ENCODE peak calls at places on chromosomes 6 and 20, in nine cellular contexts. One of them, this sample, is unnamed.

GRCh38 chr6:36123270-36124139 is 6.8 kb upstream of the MAPK13 start:
- DNase-seq in ovary: peak
- DNase-seq in heart left ventricle: peak
- DNase-seq in AG04449: no peak
- DNase-seq in HCT116: peak
- DNase-seq in left ventricle myocardium inferior: peak
- DNase-seq in IMR-90: peak
- DNase-seq in CD8-positive, alpha-beta T cell: peak
- DNase-seq in uterus: peak
- DNase-seq in this sample: no peak

GRCh38 chr20:62805365-62805710 is 703 bp downstream of the OGFR start:
- DNase-seq in ovary: no peak
- DNase-seq in heart left ventricle: no peak
- DNase-seq in AG04449: no peak
- DNase-seq in HCT116: no peak
- DNase-seq in left ventricle myocardium inferior: no peak
- DNase-seq in IMR-90: no peak
- DNase-seq in CD8-positive, alpha-beta T cell: no peak
- DNase-seq in uterus: no peak
- DNase-seq in this sample: no peak

GRCh38 chr6:33692078-33692759 is 19.3 kb downstream of the UQCC2 start:
- DNase-seq in ovary: no peak
- DNase-seq in heart left ventricle: peak
- DNase-seq in AG04449: no peak
- DNase-seq in HCT116: no peak
- DNase-seq in left ventricle myocardium inferior: peak
- DNase-seq in IMR-90: no peak
- DNase-seq in CD8-positive, alpha-beta T cell: no peak
- DNase-seq in uterus: no peak
- DNase-seq in this sample: no peak

GRCh38 chr6:34852406-34853085 is 35.3 kb downstream of the TAF11 start:
- DNase-seq in ovary: no peak
- DNase-seq in heart left ventricle: no peak
- DNase-seq in AG04449: no peak
- DNase-seq in HCT116: no peak
- DNase-seq in left ventricle myocardium inferior: no peak
- DNase-seq in IMR-90: no peak
- DNase-seq in CD8-positive, alpha-beta T cell: no peak
- DNase-seq in uterus: no peak
- DNase-seq in this sample: no peak

GRCh38 chr6:84061613-84062398 is 28.2 kb downstream of the MRAP2 start:
- DNase-seq in ovary: no peak
- DNase-seq in heart left ventricle: no peak
- DNase-seq in AG04449: no peak
- DNase-seq in HCT116: no peak
- DNase-seq in left ventricle myocardium inferior: no peak
- DNase-seq in IMR-90: no peak
- DNase-seq in CD8-positive, alpha-beta T cell: no peak
- DNase-seq in uterus: no peak
- DNase-seq in this sample: no peak

GRCh38 chr6:1099257-1099656 is 212.6 kb upstream of the FOXQ1 start:
- DNase-seq in ovary: no peak
- DNase-seq in heart left ventricle: no peak
- DNase-seq in AG04449: no peak
- DNase-seq in HCT116: no peak
- DNase-seq in left ventricle myocardium inferior: no peak
- DNase-seq in IMR-90: no peak
- DNase-seq in CD8-positive, alpha-beta T cell: no peak
- DNase-seq in uterus: no peak
- DNase-seq in this sample: no peak

GRCh38 chr6:45049188-45049843 is 278.8 kb upstream of the RUNX2 start:
- DNase-seq in ovary: no peak
- DNase-seq in heart left ventricle: no peak
- DNase-seq in AG04449: no peak
- DNase-seq in HCT116: no peak
- DNase-seq in left ventricle myocardium inferior: no peak
- DNase-seq in IMR-90: peak
- DNase-seq in CD8-positive, alpha-beta T cell: no peak
- DNase-seq in uterus: no peak
- DNase-seq in this sample: no peak

GRCh38 chr6:21752054-21752811 is 158.7 kb downstream of the SOX4 start:
- DNase-seq in ovary: no peak
- DNase-seq in heart left ventricle: no peak
- DNase-seq in AG04449: no peak
- DNase-seq in HCT116: no peak
- DNase-seq in left ventricle myocardium inferior: no peak
- DNase-seq in IMR-90: no peak
- DNase-seq in CD8-positive, alpha-beta T cell: no peak
- DNase-seq in uterus: no peak
- DNase-seq in this sample: no peak

GRCh38 chr20:35595901-35596300 is 19.7 kb upstream of the SPAG4 start:
- DNase-seq in ovary: no peak
- DNase-seq in heart left ventricle: no peak
- DNase-seq in AG04449: no peak
- DNase-seq in HCT116: no peak
- DNase-seq in left ventricle myocardium inferior: no peak
- DNase-seq in IMR-90: no peak
- DNase-seq in CD8-positive, alpha-beta T cell: no peak
- DNase-seq in uterus: no peak
- DNase-seq in this sample: no peak

GRCh38 chr6:125953502-125953875 is 3.1 kb upstream of the HINT3 start:
- DNase-seq in ovary: no peak
- DNase-seq in heart left ventricle: no peak
- DNase-seq in AG04449: no peak
- DNase-seq in HCT116: no peak
- DNase-seq in left ventricle myocardium inferior: no peak
- DNase-seq in IMR-90: no peak
- DNase-seq in CD8-positive, alpha-beta T cell: no peak
- DNase-seq in uterus: no peak
- DNase-seq in this sample: no peak

GRCh38 chr6:31701666-31702420 is 1.3 kb downstream of the ABHD16A start:
- DNase-seq in ovary: no peak
- DNase-seq in heart left ventricle: peak
- DNase-seq in AG04449: no peak
- DNase-seq in HCT116: no peak
- DNase-seq in left ventricle myocardium inferior: peak
- DNase-seq in IMR-90: peak
- DNase-seq in CD8-positive, alpha-beta T cell: no peak
- DNase-seq in uterus: no peak
- DNase-seq in this sample: no peak

GRCh38 chr6:116887884-116888283 is 10.8 kb downstream of the RFX6 start:
- DNase-seq in ovary: no peak
- DNase-seq in heart left ventricle: no peak
- DNase-seq in AG04449: no peak
- DNase-seq in HCT116: no peak
- DNase-seq in left ventricle myocardium inferior: no peak
- DNase-seq in IMR-90: no peak
- DNase-seq in CD8-positive, alpha-beta T cell: no peak
- DNase-seq in uterus: no peak
- DNase-seq in this sample: no peak

GRCh38 chr20:44448753-44449546 is 26.7 kb upstream of the TTPAL start:
- DNase-seq in ovary: no peak
- DNase-seq in heart left ventricle: no peak
- DNase-seq in AG04449: no peak
- DNase-seq in HCT116: peak
- DNase-seq in left ventricle myocardium inferior: no peak
- DNase-seq in IMR-90: no peak
- DNase-seq in CD8-positive, alpha-beta T cell: no peak
- DNase-seq in uterus: no peak
- DNase-seq in this sample: no peak

GRCh38 chr6:81962198-81962597 is 209.7 kb upstream of the TENT5A start:
- DNase-seq in ovary: no peak
- DNase-seq in heart left ventricle: no peak
- DNase-seq in AG04449: no peak
- DNase-seq in HCT116: no peak
- DNase-seq in left ventricle myocardium inferior: no peak
- DNase-seq in IMR-90: no peak
- DNase-seq in CD8-positive, alpha-beta T cell: no peak
- DNase-seq in uterus: no peak
- DNase-seq in this sample: no peak

GRCh38 chr20:42430059-42430458 is 759.6 kb downstream of the PTPRT start:
- DNase-seq in ovary: no peak
- DNase-seq in heart left ventricle: no peak
- DNase-seq in AG04449: no peak
- DNase-seq in HCT116: no peak
- DNase-seq in left ventricle myocardium inferior: peak
- DNase-seq in IMR-90: no peak
- DNase-seq in CD8-positive, alpha-beta T cell: no peak
- DNase-seq in uterus: no peak
- DNase-seq in this sample: no peak

DNA sequence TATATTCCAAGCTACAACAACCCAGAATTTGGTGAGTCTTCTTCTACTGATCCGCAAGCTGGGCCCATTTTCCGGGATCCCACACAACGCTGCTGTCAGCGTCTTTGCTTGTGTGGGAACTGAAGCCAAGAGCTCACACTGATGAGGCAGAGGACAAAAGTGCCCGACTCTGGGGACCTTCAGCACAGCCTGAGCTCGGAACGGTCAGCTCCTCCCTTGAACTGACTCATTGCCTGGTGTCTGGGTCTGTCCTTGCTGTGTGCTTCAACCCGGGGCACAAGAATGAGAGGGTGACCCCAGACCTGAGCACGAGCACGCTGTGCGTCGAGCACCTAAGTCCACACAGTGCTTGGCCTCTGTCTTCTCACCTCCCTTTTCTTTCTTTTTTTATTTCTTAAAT is 33.5 kb downstream of the DACT2 start:
- DNase-seq in ovary: no peak
- DNase-seq in heart left ventricle: no peak
- DNase-seq in AG04449: no peak
- DNase-seq in HCT116: no peak
- DNase-seq in left ventricle myocardium inferior: no peak
- DNase-seq in IMR-90: no peak
- DNase-seq in CD8-positive, alpha-beta T cell: no peak
- DNase-seq in uterus: no peak
- DNase-seq in this sample: no peak
- TF ChIP-seq CTCF in ovary: no peak
- TF ChIP-seq CTCF in heart left ventricle: no peak
- TF ChIP-seq CTCF in AG04449: no peak
- TF ChIP-seq CTCF in HCT116: no peak
- TF ChIP-seq CTCF in left ventricle myocardium inferior: no peak
- TF ChIP-seq CTCF in IMR-90: no peak
- TF ChIP-seq CTCF in CD8-positive, alpha-beta T cell: no peak
- TF ChIP-seq CTCF in uterus: no peak
- TF ChIP-seq CTCF in this sample: no peak

DNA sequence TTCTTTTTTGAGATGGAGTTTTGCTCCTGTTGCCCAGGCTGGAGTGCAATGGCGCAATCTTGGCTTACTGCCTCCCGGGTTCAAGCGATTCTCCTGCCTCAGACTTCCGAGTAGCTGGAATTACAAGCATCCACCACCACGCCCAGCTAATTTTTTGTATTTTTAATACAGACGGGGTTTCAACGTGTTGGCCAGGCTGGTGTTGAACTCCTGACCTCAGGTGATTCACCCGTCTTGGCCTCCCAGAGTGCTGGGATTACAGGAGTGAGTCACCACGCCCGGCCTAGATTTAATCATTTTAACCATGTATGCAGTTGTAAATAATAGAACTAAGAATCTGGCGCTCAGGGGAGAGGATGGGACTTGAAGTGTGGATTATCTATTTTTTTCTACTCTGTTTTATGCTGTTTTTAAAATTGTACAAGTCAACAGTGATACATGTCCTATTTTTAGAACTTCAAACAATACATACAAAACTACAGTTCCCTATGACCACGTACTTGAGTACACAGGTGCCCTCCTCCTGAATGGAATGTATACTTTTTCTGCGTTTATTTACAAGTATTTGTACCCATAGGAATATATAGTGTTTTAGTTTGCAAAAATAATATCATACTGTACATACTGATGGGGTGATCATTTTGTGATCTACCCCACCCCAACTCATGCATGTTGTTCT is 27.8 kb downstream of the ITCH start:
- DNase-seq in ovary: no peak
- DNase-seq in heart left ventricle: no peak
- DNase-seq in AG04449: peak
- DNase-seq in HCT116: peak
- DNase-seq in left ventricle myocardium inferior: no peak
- DNase-seq in IMR-90: peak
- DNase-seq in CD8-positive, alpha-beta T cell: peak
- DNase-seq in uterus: peak
- DNase-seq in this sample: peak
- H3K4me3 ChIP-seq in ovary: no peak
- H3K4me3 ChIP-seq in heart left ventricle: no peak
- H3K4me3 ChIP-seq in AG04449: no peak
- H3K4me3 ChIP-seq in HCT116: peak
- H3K4me3 ChIP-seq in left ventricle myocardium inferior: no peak
- H3K4me3 ChIP-seq in IMR-90: no peak
- H3K4me3 ChIP-seq in CD8-positive, alpha-beta T cell: no peak
- H3K4me3 ChIP-seq in uterus: no peak
- H3K4me3 ChIP-seq in this sample: no peak

DNA sequence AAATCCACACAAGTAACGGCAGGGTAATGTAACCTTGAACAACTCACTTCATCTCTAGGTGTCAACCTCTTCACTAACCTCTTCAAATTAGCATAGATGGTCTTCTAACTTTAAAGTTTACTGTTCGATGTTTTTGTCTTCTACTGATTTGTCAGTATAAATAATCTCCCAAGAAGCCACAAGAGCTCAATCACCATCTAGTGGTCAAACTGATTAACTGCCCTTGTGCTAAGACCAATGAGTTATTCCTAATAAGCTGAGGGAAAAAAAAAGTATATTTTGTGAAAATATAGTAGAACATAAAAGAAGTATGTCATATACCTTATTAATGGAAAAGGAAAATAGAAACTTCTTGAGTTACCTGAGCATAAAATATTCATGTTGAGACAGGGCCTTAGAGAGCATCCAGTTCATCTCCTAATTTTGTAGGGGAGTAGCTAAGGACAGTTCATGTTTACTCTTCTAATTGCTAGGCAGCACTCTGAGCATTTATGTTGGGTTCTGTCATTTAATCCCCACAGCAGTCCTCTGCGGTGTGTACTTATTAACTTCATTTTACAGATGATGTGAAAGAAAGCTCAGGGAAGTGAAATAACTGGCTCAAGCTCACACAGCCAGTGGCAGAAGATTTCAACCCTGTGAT is 317.1 kb downstream of the ESR1 start:
- DNase-seq in ovary: no peak
- DNase-seq in heart left ventricle: no peak
- DNase-seq in AG04449: no peak
- DNase-seq in HCT116: peak
- DNase-seq in left ventricle myocardium inferior: no peak
- DNase-seq in IMR-90: peak
- DNase-seq in CD8-positive, alpha-beta T cell: no peak
- DNase-seq in uterus: no peak
- DNase-seq in this sample: peak
- TF ChIP-seq CTCF in ovary: peak
- TF ChIP-seq CTCF in heart left ventricle: peak
- TF ChIP-seq CTCF in AG04449: peak
- TF ChIP-seq CTCF in HCT116: peak
- TF ChIP-seq CTCF in left ventricle myocardium inferior: peak
- TF ChIP-seq CTCF in IMR-90: peak
- TF ChIP-seq CTCF in CD8-positive, alpha-beta T cell: peak
- TF ChIP-seq CTCF in uterus: peak
- TF ChIP-seq CTCF in this sample: peak

DNA sequence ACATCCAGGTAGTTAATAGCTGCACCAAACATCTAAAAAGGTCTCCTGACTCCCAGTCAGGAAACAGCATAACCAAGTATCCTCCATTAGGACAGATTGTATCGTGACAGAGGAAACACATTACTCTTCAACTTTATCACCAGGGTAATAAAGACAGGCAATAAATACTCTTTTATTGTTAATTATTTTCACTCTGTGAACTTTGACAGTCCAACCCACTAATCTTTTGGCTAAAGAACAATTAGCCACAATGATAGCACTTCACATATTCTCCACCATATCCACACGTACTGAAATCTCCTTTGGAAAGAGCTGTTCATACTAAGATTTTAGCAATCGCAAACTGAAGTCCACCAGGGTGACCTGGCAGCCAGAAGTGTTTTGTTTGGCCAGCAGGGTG is 46.4 kb downstream of the ARHGAP18 start:
- DNase-seq in ovary: no peak
- DNase-seq in heart left ventricle: no peak
- DNase-seq in AG04449: no peak
- DNase-seq in HCT116: no peak
- DNase-seq in left ventricle myocardium inferior: no peak
- DNase-seq in IMR-90: no peak
- DNase-seq in CD8-positive, alpha-beta T cell: no peak
- DNase-seq in uterus: no peak
- DNase-seq in this sample: no peak
- H3K4me3 ChIP-seq in ovary: no peak
- H3K4me3 ChIP-seq in heart left ventricle: no peak
- H3K4me3 ChIP-seq in AG04449: no peak
- H3K4me3 ChIP-seq in HCT116: no peak
- H3K4me3 ChIP-seq in left ventricle myocardium inferior: no peak
- H3K4me3 ChIP-seq in IMR-90: no peak
- H3K4me3 ChIP-seq in CD8-positive, alpha-beta T cell: no peak
- H3K4me3 ChIP-seq in uterus: no peak
- H3K4me3 ChIP-seq in this sample: no peak

This sample was measured in kidney epithelial cell.